ENCODE peak calls at places on chromosomes 3 and 15, in five cellular contexts. D is H1, I is A549, F is K562, O is GM12878. R is an unnamed sample.

GRCh38 chr3:69200384-69201068 is 78.1 kb upstream of the LMOD3 start:
- DNase-seq in D (no peak), I (no peak), F (peak), O (no peak), R (peak)

GRCh38 chr3:186510374-186511079 is 33.7 kb downstream of the CRYGS start:
- DNase-seq in D (no peak), I (no peak), F (no peak), O (no peak), R (no peak)

GRCh38 chr15:57005244-57005643 is 86.8 kb downstream of the TCF12 start:
- DNase-seq in D (no peak), I (no peak), F (no peak), O (no peak), R (no peak)

GRCh38 chr3:42020681-42021307 is 58.9 kb upstream of the ULK4 start:
- DNase-seq in D (no peak), I (no peak), F (no peak), O (no peak), R (no peak)

GRCh38 chr15:36954486-36954885 is 145.9 kb downstream of the MEIS2 start:
- DNase-seq in D (no peak), I (no peak), F (no peak), O (no peak), R (no peak)

GRCh38 chr3:158742861-158743260 is 10.6 kb upstream of the RARRES1 start:
- DNase-seq in D (no peak), I (no peak), F (no peak), O (no peak), R (no peak)

GRCh38 chr3:97981886-97982285 is 9.7 kb upstream of the RIOX2 start:
- DNase-seq in D (no peak), I (no peak), F (no peak), O (no peak), R (no peak)

GRCh38 chr3:13275376-13276005 is 144.6 kb downstream of the NUP210 start:
- DNase-seq in D (no peak), I (no peak), F (no peak), O (no peak), R (no peak)

GRCh38 chr3:177928156-177928555 is 608.1 kb upstream of the KCNMB2 start:
- DNase-seq in D (no peak), I (peak), F (no peak), O (no peak), R (no peak)

GRCh38 chr3:62604746-62605351 is 231.5 kb upstream of the FEZF2 start:
- DNase-seq in D (no peak), I (no peak), F (no peak), O (no peak), R (no peak)

GRCh38 chr3:62604301-62604700 is 231.0 kb upstream of the FEZF2 start:
- DNase-seq in D (no peak), I (peak), F (no peak), O (no peak), R (no peak)

GRCh38 chr3:62602987-62603386 is 229.6 kb upstream of the FEZF2 start:
- DNase-seq in D (no peak), I (no peak), F (no peak), O (no peak), R (no peak)

GRCh38 chr3:62600033-62600432 is 226.7 kb upstream of the FEZF2 start:
- DNase-seq in D (no peak), I (no peak), F (no peak), O (no peak), R (no peak)

GRCh38 chr3:62601238-62601856 is 228.0 kb upstream of the FEZF2 start:
- DNase-seq in D (no peak), I (no peak), F (no peak), O (no peak), R (no peak)
- TF ChIP-seq MAX in D (no peak), I (no peak), F (no peak), O (no peak), R (no peak)

GRCh38 chr15:40511472-40512133 is 40.8 kb downstream of the CHST14 start:
- DNase-seq in D (no peak), I (peak), F (peak), O (no peak), R (peak)
- TF ChIP-seq CHD2 in D (no peak), I (no peak), F (no peak), O (no peak), R (no peak)

GRCh38 chr3:104819333-104819732 is 547.4 kb upstream of the ALCAM start:
- DNase-seq in D (no peak), I (no peak), F (no peak), O (no peak), R (no peak)

GRCh38 chr3:104820959-104821358 is 545.8 kb upstream of the ALCAM start:
- DNase-seq in D (no peak), I (no peak), F (no peak), O (no peak), R (no peak)

GRCh38 chr3:104831076-104831475 is 535.6 kb upstream of the ALCAM start:
- DNase-seq in D (no peak), I (no peak), F (no peak), O (no peak), R (no peak)

GRCh38 chr3:104825116-104825515 is 541.6 kb upstream of the ALCAM start:
- DNase-seq in D (peak), I (no peak), F (no peak), O (no peak), R (no peak)
- TF ChIP-seq KDM1A in D (no peak), I (no peak), F (no peak), O (no peak), R (no peak)

GRCh38 chr15:74726774-74727164 is 1.4 kb upstream of the CYP1A1 start:
- DNase-seq in D (no peak), I (no peak), F (no peak), O (no peak), R (no peak)

GRCh38 chr15:74723754-74724334 is 1.5 kb downstream of the CYP1A1 start:
- DNase-seq in D (no peak), I (peak), F (peak), O (no peak), R (peak)

GRCh38 chr15:74725845-74726773 is 781 bp upstream of the CYP1A1 start:
- DNase-seq in D (no peak), I (peak), F (no peak), O (no peak), R (peak)

GRCh38 chr15:74724570-74725240 is 623 bp downstream of the CYP1A1 start:
- DNase-seq in D (no peak), I (no peak), F (no peak), O (no peak), R (no peak)

GRCh38 chr15:74725241-74725774 is at the start of gene CYP1A1:
- DNase-seq in D (no peak), I (peak), F (no peak), O (no peak), R (no peak)
- TF ChIP-seq MAX in D (no peak), I (no peak), F (no peak), O (no peak), R (no peak)